ENCODE peak calls at places on chromosomes 12 and 14, in four cellular contexts. O is GM12878, S is H1, E is K562. N is an unnamed sample.

GRCh38 chr12:93019240-93019910 is 90.3 kb upstream of the EEA1 start:
- DNase-seq in O (no peak), S (no peak), E (no peak), N (no peak)

GRCh38 chr12:57868870-57869609 is 22.5 kb upstream of the CTDSP2 start:
- DNase-seq in E (no peak), S (peak), O (no peak), N (no peak)

GRCh38 chr12:117890644-117891043 is 78.1 kb downstream of the KSR2 start:
- DNase-seq in S (no peak), O (no peak), E (no peak), N (no peak)

GRCh38 chr12:63821781-63822251 is 22.7 kb upstream of the SRGAP1 start:
- DNase-seq in O (no peak), S (no peak), E (no peak), N (peak)

GRCh38 chr12:47903151-47903611 is 1.6 kb downstream of the VDR start:
- DNase-seq in O (no peak), E (no peak), S (no peak), N (peak)

GRCh38 chr12:48118491-48118890 is 673 bp upstream of the PFKM start:
- DNase-seq in S (no peak), O (no peak), E (peak), N (no peak)

GRCh38 chr14:103724116-103724515 is 8.5 kb downstream of the ZFYVE21 start:
- DNase-seq in E (no peak), S (no peak), O (no peak), N (peak)

GRCh38 chr14:78405071-78405856 is 235.1 kb downstream of the NRXN3 start:
- DNase-seq in S (no peak), E (no peak), O (no peak), N (no peak)

GRCh38 chr12:29640589-29641345 is 143.0 kb downstream of the TMTC1 start:
- DNase-seq in S (no peak), E (no peak), O (no peak), N (peak)

GRCh38 chr14:102317564-102318248 is 1.8 kb upstream of the ZNF839 start:
- DNase-seq in S (no peak), O (no peak), E (no peak), N (no peak)

GRCh38 chr12:104792570-104792969 is 165.5 kb downstream of the SLC41A2 start:
- DNase-seq in S (no peak), O (no peak), E (no peak), N (peak)

GRCh38 chr12:120099738-120100137 is 16.8 kb downstream of the RAB35 start:
- DNase-seq in S (no peak), E (no peak), O (no peak), N (no peak)

GRCh38 chr12:81263072-81263471 is 185.2 kb downstream of the ACSS3 start:
- DNase-seq in O (no peak), E (no peak), S (no peak), N (no peak)

DNA sequence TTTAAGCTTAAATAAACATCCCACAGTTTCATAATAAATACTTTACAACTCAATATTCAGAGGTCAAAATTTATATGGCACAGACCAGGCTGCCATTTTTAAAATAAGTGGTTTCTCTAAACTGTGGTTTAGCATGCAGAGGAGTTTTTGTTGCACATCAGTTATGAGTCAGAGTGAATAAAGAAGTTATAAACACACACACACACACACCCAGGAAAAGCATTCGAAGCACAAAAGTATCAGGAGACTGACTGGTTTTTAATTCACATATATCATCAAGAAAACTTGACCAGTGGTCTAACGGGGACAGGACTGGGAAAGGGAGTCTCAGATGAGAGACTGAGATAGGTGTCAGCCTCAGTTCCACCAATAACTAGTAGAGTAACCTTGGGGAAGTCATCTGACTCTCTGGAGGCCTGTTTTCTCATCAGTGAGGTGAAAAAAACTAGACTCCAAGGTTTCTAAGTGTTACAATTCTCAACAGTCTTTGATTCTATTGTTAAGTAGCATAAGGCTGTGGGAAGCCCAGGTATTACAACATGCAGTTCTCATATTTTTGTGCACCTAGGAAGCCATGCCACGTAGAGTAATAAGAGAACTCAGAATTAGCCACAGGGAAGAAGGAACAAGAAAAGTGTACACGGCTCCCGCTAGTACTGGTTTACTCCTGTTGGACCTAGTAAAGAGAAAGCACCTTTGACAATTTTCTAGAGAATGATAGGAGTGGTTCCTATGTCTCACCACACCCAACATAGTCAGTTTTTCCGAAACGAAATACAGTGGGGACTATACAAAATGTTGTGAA is 5.2 kb downstream of the PPTC7 start:
- DNase-seq in E (no peak), O (peak), S (no peak), N (peak)
- TF ChIP-seq CHD1 in E (no peak), O (peak), S (no peak), N (no peak)

GRCh38 chr12:80226576-80226975 is 127.2 kb downstream of the OTOGL start:
- DNase-seq in O (no peak), S (no peak), E (no peak), N (peak)

GRCh38 chr12:80232873-80233272 is 133.5 kb downstream of the OTOGL start:
- DNase-seq in E (no peak), S (no peak), O (no peak), N (no peak)

GRCh38 chr12:80233926-80234325 is 134.6 kb downstream of the OTOGL start:
- DNase-seq in O (no peak), S (no peak), E (no peak), N (no peak)

GRCh38 chr12:80230068-80230467 is 130.7 kb downstream of the OTOGL start:
- DNase-seq in O (no peak), E (no peak), S (no peak), N (no peak)
- TF ChIP-seq CHD1 in O (no peak), E (no peak), S (no peak), N (no peak)

DNA sequence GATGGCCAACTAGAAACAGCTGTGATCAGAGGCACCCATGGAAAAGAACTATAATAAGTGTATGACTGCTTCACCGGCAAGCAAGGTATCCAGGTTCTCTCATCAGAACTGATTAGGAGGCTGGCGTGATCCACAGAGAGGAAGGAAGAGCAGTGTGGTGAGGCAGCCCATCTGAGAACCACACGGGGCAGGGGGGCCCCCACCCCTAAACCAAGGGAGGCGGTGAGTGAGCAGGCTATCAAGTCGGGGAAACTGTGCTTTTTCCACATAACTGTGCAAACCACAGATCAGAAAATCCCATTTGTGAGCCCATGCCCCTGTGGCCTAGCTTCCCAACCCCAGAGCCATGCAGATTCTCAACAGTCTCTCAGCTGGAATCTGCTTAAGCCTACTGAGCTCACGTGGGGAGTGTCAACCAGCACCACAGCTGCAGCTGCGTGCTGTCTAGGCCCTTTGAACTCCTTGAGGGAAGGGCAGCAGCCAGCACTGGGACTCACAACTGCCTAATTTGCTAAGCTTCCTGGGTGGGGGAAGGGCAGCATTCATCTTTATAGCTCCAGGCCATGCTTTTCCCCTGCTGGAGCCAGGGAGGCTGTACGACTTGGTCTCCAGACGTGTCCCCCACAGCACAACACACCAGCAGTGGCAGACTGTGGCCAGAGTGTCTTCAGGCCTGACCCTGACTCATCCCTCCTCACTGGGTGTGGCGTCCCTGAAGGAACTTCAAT is 444.4 kb upstream of the ATP2B1 start:
- DNase-seq in E (no peak), O (no peak), S (no peak), N (no peak)
- TF ChIP-seq CHD1 in E (no peak), O (no peak), S (no peak), N (no peak)

GRCh38 chr14:51356381-51356780 is 116.3 kb downstream of the TMX1 start:
- DNase-seq in O (no peak), E (no peak), S (no peak), N (no peak)
- TF ChIP-seq CHD1 in O (no peak), E (no peak), S (no peak), N (no peak)

GRCh38 chr14:25406818-25407217 is 356.9 kb upstream of the STXBP6 start:
- DNase-seq in E (no peak), O (no peak), S (peak), N (peak)

GRCh38 chr14:25413058-25413457 is 363.1 kb upstream of the STXBP6 start:
- DNase-seq in O (no peak), E (no peak), S (no peak), N (no peak)

DNA sequence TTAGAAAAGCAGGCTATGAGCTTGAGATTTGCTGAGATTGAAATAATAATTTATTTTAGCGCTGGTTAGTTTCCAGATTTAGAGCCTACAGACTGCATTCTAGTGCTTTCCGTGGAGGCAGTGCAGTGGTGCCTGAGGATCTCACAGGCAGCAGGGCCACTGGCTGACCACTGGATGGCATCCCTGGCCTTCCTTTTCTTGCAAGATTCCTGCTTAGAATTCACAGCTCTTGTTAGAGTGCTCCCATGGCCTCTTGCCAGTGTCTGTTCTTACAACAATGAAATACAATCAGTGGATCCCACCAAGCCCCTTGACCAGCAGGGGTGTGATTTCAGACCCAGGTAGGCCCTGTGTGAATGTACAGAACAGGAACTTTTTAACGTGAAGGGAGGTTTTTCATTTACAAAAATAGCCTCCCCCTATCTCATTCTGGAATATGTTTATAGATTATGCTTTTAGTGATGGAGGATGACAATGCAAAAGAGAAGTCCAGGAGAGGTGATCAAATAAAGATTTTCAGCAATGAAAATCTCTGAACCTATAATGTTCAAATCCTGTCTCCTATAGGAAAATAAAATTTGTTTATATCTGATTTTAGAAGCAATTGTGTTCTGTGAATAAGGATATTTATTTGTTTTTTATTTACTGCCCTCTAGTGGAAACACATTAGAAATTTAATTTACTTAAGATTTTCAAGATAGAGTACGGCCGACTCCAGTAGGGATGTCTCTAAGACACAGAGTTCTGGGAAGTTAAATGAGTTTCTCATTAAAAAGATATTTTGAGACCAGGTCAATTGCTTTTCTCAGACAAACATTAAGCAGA is 362.2 kb upstream of the STXBP6 start:
- DNase-seq in O (no peak), S (peak), E (no peak), N (no peak)
- TF ChIP-seq CHD1 in O (no peak), S (no peak), E (no peak), N (no peak)

DNA sequence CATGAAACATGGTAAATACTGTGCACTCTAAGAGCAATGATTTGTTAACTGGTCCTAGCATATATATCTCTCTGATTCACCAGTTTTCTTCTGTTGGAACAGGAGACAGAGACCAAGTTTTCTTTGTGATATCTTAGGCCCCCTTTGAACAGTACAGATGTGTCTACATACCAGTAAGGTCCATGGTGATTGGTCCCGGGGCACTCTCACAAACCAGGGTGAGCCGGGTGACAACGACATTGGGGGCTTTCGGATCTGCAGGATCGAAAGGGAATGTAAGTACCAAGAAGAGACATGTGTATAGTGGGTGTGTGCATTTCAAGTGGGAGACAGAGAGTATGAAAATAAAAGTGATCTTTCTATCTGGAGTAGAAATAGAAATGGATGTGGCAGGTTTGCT is 11.3 kb upstream of the ERP27 start:
- DNase-seq in O (no peak), E (no peak), S (no peak), N (no peak)
- TF ChIP-seq CHD1 in O (no peak), E (no peak), S (no peak), N (no peak)

GRCh38 chr12:109863961-109864712 is 16.2 kb downstream of the GLTP start:
- DNase-seq in S (no peak), O (no peak), E (no peak), N (peak)
- TF ChIP-seq CHD1 in S (no peak), O (no peak), E (no peak), N (no peak)

GRCh38 chr12:102757154-102757873 is 159.7 kb downstream of the PAH start:
- DNase-seq in E (no peak), O (no peak), S (no peak), N (no peak)
- TF ChIP-seq CHD1 in E (no peak), O (no peak), S (no peak), N (no peak)

DNA sequence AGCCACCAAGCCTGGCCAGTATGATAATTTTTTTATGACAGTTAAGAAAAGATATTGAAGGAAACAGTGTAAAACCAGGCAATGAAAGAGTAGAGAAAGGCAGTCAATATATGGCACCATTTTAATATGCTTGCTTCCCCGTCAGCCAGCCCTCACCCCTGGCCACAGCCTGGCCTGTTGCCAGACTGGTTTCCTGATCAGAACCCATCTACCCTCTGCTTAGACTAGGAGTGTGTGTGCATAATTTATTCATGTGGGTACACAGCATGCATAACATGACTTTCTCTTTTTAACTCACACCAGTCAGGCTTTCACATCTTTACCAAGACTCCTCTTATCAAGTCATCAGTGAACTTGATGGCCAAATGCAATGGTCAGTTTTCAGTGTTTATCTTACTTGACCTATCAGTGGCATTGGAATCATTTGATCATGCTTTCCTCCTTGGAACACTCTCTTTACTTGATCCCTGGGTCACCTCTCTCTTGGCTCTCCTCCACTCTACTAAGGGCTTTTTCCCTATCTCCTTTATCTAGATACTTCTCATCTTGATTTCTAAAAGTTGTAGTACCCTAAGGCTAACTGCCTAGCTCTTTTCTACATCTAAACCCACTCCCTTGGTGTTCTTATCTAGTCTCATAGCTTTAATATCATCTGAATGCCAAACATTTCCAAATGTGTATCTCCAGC is 10.0 kb upstream of the GPR19 start:
- DNase-seq in E (no peak), O (no peak), S (no peak), N (no peak)
- TF ChIP-seq CHD1 in E (no peak), O (no peak), S (no peak), N (no peak)